ENCODE peak calls at places on chromosome 1, in seven cellular contexts. E is GM06990, N is heart right ventricle, W is fibroblast of lung, D is IMR-90, Q is body of pancreas, P is fibroblast of the aortic adventitia. M is an unnamed sample.

GRCh38 chr1:201295861-201296260 is 12.6 kb downstream of the PKP1 start:
- DNase-seq in E (no peak), N (no peak), W (peak), D (peak), Q (no peak), P (peak), M (no peak)

GRCh38 chr1:2110738-2111673 is 60.8 kb downstream of the PRKCZ start:
- DNase-seq in E (no peak), N (peak), W (no peak), D (no peak), Q (peak), P (no peak), M (no peak)

GRCh38 chr1:119660253-119661078 is 12.4 kb upstream of the ZNF697 start:
- DNase-seq in E (no peak), N (no peak), W (no peak), D (no peak), Q (no peak), P (no peak), M (no peak)

GRCh38 chr1:90616395-90616794 is 100.7 kb downstream of the BARHL2 start:
- DNase-seq in E (no peak), N (no peak), W (no peak), D (no peak), Q (no peak), P (no peak), M (no peak)

GRCh38 chr1:209545423-209545822 is 38.1 kb upstream of the CAMK1G start:
- DNase-seq in E (no peak), N (no peak), W (no peak), D (no peak), Q (no peak), P (no peak), M (no peak)

GRCh38 chr1:166167395-166167922 is 658 bp upstream of the FAM78B start:
- DNase-seq in E (no peak), N (no peak), W (no peak), D (no peak), Q (peak), P (peak), M (no peak)

GRCh38 chr1:64251971-64252370 is 48.5 kb downstream of the UBE2U start:
- DNase-seq in E (no peak), N (no peak), W (no peak), D (no peak), Q (no peak), P (no peak), M (no peak)

GRCh38 chr1:6577831-6578525 is 1.8 kb upstream of the ZBTB48 start:
- DNase-seq in E (no peak), N (no peak), W (no peak), D (no peak), Q (no peak), P (peak), M (no peak)

GRCh38 chr1:114345930-114346479 is 165.0 kb downstream of the TRIM33 start:
- DNase-seq in E (no peak), N (peak), W (peak), D (no peak), Q (peak), P (peak), M (no peak)

GRCh38 chr1:66693856-66694255 is 58.4 kb upstream of the DYNLT5 start:
- DNase-seq in E (no peak), N (no peak), W (no peak), D (no peak), Q (no peak), P (no peak), M (no peak)

GRCh38 chr1:108053291-108054023 is 88.5 kb upstream of the VAV3 start:
- DNase-seq in E (no peak), N (no peak), W (no peak), D (peak), Q (no peak), P (peak), M (no peak)

GRCh38 chr1:104932949-104933679 is 1183.4 kb downstream of the AMY1C start:
- DNase-seq in E (no peak), N (no peak), W (no peak), D (no peak), Q (no peak), P (no peak), M (no peak)

GRCh38 chr1:154469844-154470417 is 32.1 kb upstream of the TDRD10 start:
- DNase-seq in E (no peak), N (no peak), W (no peak), D (no peak), Q (peak), P (no peak), M (no peak)

GRCh38 chr1:243713470-243714186 is 136.4 kb downstream of the AKT3 start:
- DNase-seq in E (no peak), N (no peak), W (peak), D (peak), Q (no peak), P (peak), M (no peak)

GRCh38 chr1:229550812-229551567 is 7.5 kb downstream of the ABCB10 start:
- DNase-seq in E (no peak), N (no peak), W (no peak), D (no peak), Q (no peak), P (no peak), M (no peak)

GRCh38 chr1:81812712-81813111 is 12.0 kb downstream of the ADGRL2 start:
- DNase-seq in E (no peak), N (no peak), W (peak), D (peak), Q (no peak), P (peak), M (no peak)

GRCh38 chr1:75611014-75611413 is at the start of gene SLC44A5:
- DNase-seq in E (no peak), N (no peak), W (no peak), D (no peak), Q (no peak), P (no peak), M (no peak)

GRCh38 chr1:223670458-223671159 is 5.1 kb upstream of the CAPN8 start:
- DNase-seq in E (no peak), N (no peak), W (peak), D (peak), Q (peak), P (peak), M (peak)

GRCh38 chr1:237267743-237268142 is 225.8 kb downstream of the RYR2 start:
- DNase-seq in E (no peak), N (no peak), W (no peak), D (no peak), Q (no peak), P (no peak), M (no peak)

GRCh38 chr1:37319284-37319683 is 155.1 kb upstream of the ZC3H12A start:
- DNase-seq in E (no peak), N (no peak), W (no peak), D (no peak), Q (no peak), P (no peak), M (no peak)

GRCh38 chr1:37317870-37318431 is 156.4 kb upstream of the ZC3H12A start:
- DNase-seq in E (no peak), N (no peak), W (no peak), D (no peak), Q (no peak), P (no peak), M (no peak)

GRCh38 chr1:37315236-37315870 is 159.0 kb upstream of the ZC3H12A start:
- DNase-seq in E (no peak), N (no peak), W (no peak), D (no peak), Q (no peak), P (no peak), M (no peak)

GRCh38 chr1:37323486-37324377 is 150.6 kb upstream of the ZC3H12A start:
- DNase-seq in E (no peak), N (no peak), W (peak), D (peak), Q (no peak), P (peak), M (no peak)

GRCh38 chr1:37318490-37318889 is 155.9 kb upstream of the ZC3H12A start:
- DNase-seq in E (no peak), N (no peak), W (no peak), D (no peak), Q (no peak), P (no peak), M (no peak)
- H3K4me3 ChIP-seq in E (no peak), N (no peak), W (no peak), D (no peak), Q (no peak), P (no peak), M (no peak)

DNA sequence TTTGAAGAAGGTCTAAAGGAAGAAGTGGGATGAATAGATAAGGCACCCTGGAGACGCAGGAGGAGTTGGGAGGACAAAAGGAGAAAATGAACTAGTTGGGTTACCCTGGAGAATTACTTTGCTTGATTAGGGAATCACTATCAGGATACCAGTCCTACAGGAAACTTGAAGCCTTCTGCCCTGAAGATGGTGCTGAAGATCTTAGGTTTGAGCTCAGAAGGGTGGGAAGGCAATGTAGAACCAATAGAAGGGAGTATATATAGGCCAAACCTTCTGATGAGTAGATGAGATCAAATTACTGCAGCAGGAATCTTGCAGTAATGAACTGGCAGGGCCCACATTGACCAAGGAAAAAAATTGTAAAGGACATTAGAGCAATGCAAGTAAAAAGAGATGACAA is 116.4 kb upstream of the CACYBP start:
- DNase-seq in E (no peak), N (no peak), W (peak), D (peak), Q (no peak), P (peak), M (peak)
- TF ChIP-seq CTCF in E (no peak), N (no peak), W (peak), D (peak), Q (no peak), P (no peak), M (peak)

GRCh38 chr1:47558601-47559593 is 121.1 kb downstream of the FOXD2 start:
- DNase-seq in E (no peak), N (no peak), W (no peak), D (no peak), Q (peak), P (no peak), M (peak)
- H3K4me3 ChIP-seq in E (no peak), N (no peak), W (no peak), D (no peak), Q (no peak), P (no peak), M (peak)

GRCh38 chr1:226942392-226942791 is 2.3 kb downstream of the COQ8A start:
- DNase-seq in E (no peak), N (no peak), W (no peak), D (no peak), Q (no peak), P (no peak), M (no peak)

GRCh38 chr1:226940806-226941067 is 643 bp downstream of the COQ8A start:
- DNase-seq in E (no peak), N (no peak), W (no peak), D (no peak), Q (no peak), P (no peak), M (no peak)

GRCh38 chr1:226945106-226945857 is 5.2 kb downstream of the COQ8A start:
- DNase-seq in E (no peak), N (no peak), W (no peak), D (no peak), Q (peak), P (no peak), M (peak)

GRCh38 chr1:226943927-226944326 is 3.8 kb downstream of the COQ8A start:
- DNase-seq in E (no peak), N (no peak), W (no peak), D (no peak), Q (no peak), P (no peak), M (no peak)

DNA sequence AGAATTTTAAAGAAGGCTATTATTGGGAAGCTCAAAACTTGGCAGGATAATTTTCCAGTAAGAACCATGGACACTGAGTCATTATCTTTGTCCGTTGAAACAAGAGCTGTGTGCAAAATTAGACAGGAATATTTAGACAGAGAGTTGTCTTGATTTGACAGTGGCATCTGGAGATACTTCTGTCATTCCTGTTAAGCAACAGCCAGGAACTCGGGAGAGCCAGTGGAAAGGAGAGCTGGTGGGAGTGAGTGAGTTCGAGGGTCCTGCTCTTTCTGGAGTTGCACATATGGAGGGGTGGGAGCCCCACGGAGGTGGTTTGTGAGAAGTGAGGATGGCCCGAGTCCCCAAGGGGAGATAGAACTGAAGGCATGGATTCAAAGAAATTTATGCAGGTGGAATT is 3.1 kb downstream of the COQ8A start:
- DNase-seq in E (no peak), N (no peak), W (no peak), D (peak), Q (no peak), P (no peak), M (no peak)
- TF ChIP-seq CTCF in E (no peak), N (no peak), W (no peak), D (no peak), Q (no peak), P (no peak), M (no peak)

GRCh38 chr1:218163371-218163770 is 121.7 kb upstream of the RRP15 start:
- DNase-seq in E (no peak), N (no peak), W (no peak), D (no peak), Q (no peak), P (no peak), M (no peak)
- H3K4me3 ChIP-seq in E (no peak), N (no peak), W (no peak), D (no peak), Q (no peak), P (no peak), M (peak)